ENCODE peak calls at places on chromosomes 3 and 15, in five cellular contexts. C, N, K, E and H are unnamed samples.

GRCh38 chr3:123618076-123618703 is 33.3 kb upstream of the HACD2 start:
- DNase-seq in C (no peak), N (no peak), K (no peak), E (no peak), H (no peak)

GRCh38 chr3:173214576-173214975 is 73.5 kb upstream of the SPATA16 start:
- DNase-seq in C (no peak), N (no peak), K (no peak), E (no peak), H (no peak)

GRCh38 chr3:76222115-76222652 is 436.8 kb upstream of the ZNF717 start:
- DNase-seq in C (no peak), N (no peak), K (no peak), E (no peak), H (no peak)

GRCh38 chr3:48565591-48566400 is 2.2 kb upstream of the UCN2 start:
- DNase-seq in C (peak; percentile 64), N (no peak), K (no peak), E (no peak), H (peak; percentile 46)

GRCh38 chr3:37999836-38000235 is 9.2 kb downstream of the VILL start:
- DNase-seq in C (no peak), N (no peak), K (no peak), E (no peak), H (no peak)

GRCh38 chr3:149479621-149480325 is 5.3 kb downstream of the TM4SF4 start:
- DNase-seq in C (no peak), N (no peak), K (no peak), E (no peak), H (no peak)

GRCh38 chr15:44194397-44195150 is 497 bp downstream of the FRMD5 start:
- DNase-seq in C (peak; percentile 87), N (peak; percentile 13), K (no peak), E (no peak), H (no peak)

GRCh38 chr3:153160451-153161137 is 1.4 kb upstream of the RAP2B start:
- DNase-seq in C (peak; percentile 89), N (peak; percentile 62), K (no peak), E (peak; percentile 54), H (peak; percentile 94)

GRCh38 chr3:194745427-194746184 is 59.9 kb downstream of the FAM43A start:
- DNase-seq in C (no peak), N (no peak), K (no peak), E (no peak), H (peak; percentile 48)

GRCh38 chr3:195761031-195761430 is 40.3 kb downstream of the MUC20 start:
- DNase-seq in C (no peak), N (no peak), K (no peak), E (no peak), H (no peak)

GRCh38 chr15:58459562-58459961 is 27.8 kb downstream of the LIPC start:
- DNase-seq in C (no peak), N (no peak), K (no peak), E (no peak), H (peak; percentile 41)

GRCh38 chr15:62559049-62559733 is 394.1 kb upstream of the C2CD4B start:
- DNase-seq in C (no peak), N (no peak), K (no peak), E (no peak), H (no peak)

GRCh38 chr3:11178421-11178820 is 24.1 kb downstream of the HRH1 start:
- DNase-seq in C (no peak), N (no peak), K (no peak), E (no peak), H (no peak)

GRCh38 chr3:72625616-72626337 is 222.5 kb downstream of the SHQ1 start:
- DNase-seq in C (no peak), N (no peak), K (no peak), E (no peak), H (no peak)

GRCh38 chr15:35115155-35115725 is 30.1 kb upstream of the NANOGP8 start:
- DNase-seq in C (no peak), N (no peak), K (no peak), E (no peak), H (no peak)

GRCh38 chr3:32313723-32314473 is 75.4 kb downstream of the CMTM8 start:
- DNase-seq in C (peak; percentile 55), N (peak; percentile 16), K (no peak), E (no peak), H (no peak)

GRCh38 chr3:120200836-120201235 is 84.2 kb downstream of the GPR156 start:
- DNase-seq in C (no peak), N (no peak), K (no peak), E (no peak), H (no peak)

GRCh38 chr15:25481208-25481862 is 42.5 kb upstream of the UBE3A start:
- DNase-seq in C (no peak), N (no peak), K (peak; percentile 26), E (no peak), H (no peak)

GRCh38 chr3:185270262-185270955 is 16.6 kb upstream of the EHHADH start:
- DNase-seq in C (peak; percentile 52), N (no peak), K (no peak), E (no peak), H (peak; percentile 57)

GRCh38 chr15:81480645-81481053 is 106.6 kb upstream of the TMC3 start:
- DNase-seq in C (peak; percentile 53), N (no peak), K (peak; percentile 6), E (no peak), H (peak; percentile 90)

GRCh38 chr3:37993811-37994638 is 3.4 kb downstream of the VILL start:
- DNase-seq in C (no peak), N (peak; percentile 41), K (no peak), E (peak; percentile 30), H (peak; percentile 86)

GRCh38 chr15:79769081-79769481 is 127.7 kb downstream of the MTHFS start:
- DNase-seq in C (peak; percentile 46), N (no peak), K (no peak), E (no peak), H (peak; percentile 60)

GRCh38 chr15:98763179-98763578 is 114.8 kb downstream of the IGF1R start:
- DNase-seq in C (no peak), N (no peak), K (peak; percentile 32), E (no peak), H (no peak)

GRCh38 chr3:170909129-170909903 is 879 bp upstream of the EIF5A2 start:
- DNase-seq in C (peak; percentile 75), N (no peak), K (no peak), E (no peak), H (peak; percentile 24)

GRCh38 chr3:146814601-146815315 is 209.6 kb upstream of the PLSCR5 start:
- DNase-seq in C (no peak), N (no peak), K (no peak), E (no peak), H (no peak)

GRCh38 chr15:33608714-33609113 is 297.9 kb downstream of the RYR3 start:
- DNase-seq in C (no peak), N (no peak), K (no peak), E (no peak), H (no peak)

GRCh38 chr3:184335661-184336483 is 1.5 kb upstream of the FAM131A start:
- DNase-seq in C (peak; percentile 81), N (peak; percentile 80), K (peak; percentile 26), E (peak; percentile 68), H (no peak)

GRCh38 chr3:119600732-119601131 is 3.0 kb downstream of the PLA1A start:
- DNase-seq in C (no peak), N (peak; percentile 2), K (no peak), E (no peak), H (peak; percentile 54)

GRCh38 chr3:21752749-21753347 is 1.8 kb upstream of the ZNF385D start:
- DNase-seq in C (peak; percentile 59), N (no peak), K (no peak), E (no peak), H (peak; percentile 23)

GRCh38 chr3:58333206-58334012 is 717 bp downstream of the PXK start:
- DNase-seq in C (peak; percentile 52), N (no peak), K (no peak), E (no peak), H (peak; percentile 46)

GRCh38 chr3:29649815-29650547 is 369.1 kb downstream of the RBMS3 start:
- DNase-seq in C (no peak), N (no peak), K (peak; percentile 40), E (no peak), H (no peak)

GRCh38 chr15:62753518-62754221 is 288.9 kb upstream of the TPM1 start:
- DNase-seq in C (no peak), N (no peak), K (no peak), E (no peak), H (no peak)

GRCh38 chr3:53822331-53822741 is 23.9 kb downstream of the CHDH start:
- DNase-seq in C (no peak), N (no peak), K (no peak), E (no peak), H (no peak)

GRCh38 chr15:60941448-60941847 is 287.7 kb downstream of the RORA start:
- DNase-seq in C (no peak), N (no peak), K (no peak), E (no peak), H (no peak)

GRCh38 chr15:40300771-40301170 is 7.0 kb downstream of the PLCB2 start:
- DNase-seq in C (no peak), N (no peak), K (no peak), E (no peak), H (no peak)